ENCODE peak calls at places on chromosomes 5 and 9, in five cellular contexts. W is body of pancreas, Z is HCT116, Q is aorta, U is suprapubic skin. H is an unnamed sample. For H3K4me1, the result is how much of the 10 kb centered on the place peaks cover.

GRCh38 chr9:114538241-114538640 is 33.0 kb upstream of the WHRN start:
- DNase-seq in W (peak), Z (peak), Q (no peak), U (no peak), H (no peak)

GRCh38 chr5:176743828-176744583 is 66.4 kb upstream of the UNC5A start:
- DNase-seq in W (no peak), Z (no peak), Q (no peak), U (peak), H (no peak)

GRCh38 chr5:115415143-115415491 is 118.7 kb upstream of the CCDC112 start:
- DNase-seq in W (no peak), Z (peak), Q (no peak), U (no peak), H (no peak)

GRCh38 chr9:82597225-82598158 is 465.4 kb downstream of the RASEF start:
- DNase-seq in W (peak), Z (no peak), Q (no peak), U (no peak), H (no peak)

GRCh38 chr5:159817262-159818029 is 98.8 kb upstream of the ADRA1B start:
- DNase-seq in W (no peak), Z (no peak), Q (no peak), U (no peak), H (no peak)

GRCh38 chr9:123455187-123455586 is 99.2 kb downstream of the CRB2 start:
- DNase-seq in W (no peak), Z (no peak), Q (no peak), U (no peak), H (no peak)

GRCh38 chr5:174327317-174327864 is 281.9 kb downstream of the NSG2 start:
- DNase-seq in W (peak), Z (peak), Q (peak), U (no peak), H (peak)

GRCh38 chr5:148437249-148437648 is 53.5 kb downstream of the FBXO38 start:
- DNase-seq in W (no peak), Z (no peak), Q (no peak), U (no peak), H (no peak)

DNA sequence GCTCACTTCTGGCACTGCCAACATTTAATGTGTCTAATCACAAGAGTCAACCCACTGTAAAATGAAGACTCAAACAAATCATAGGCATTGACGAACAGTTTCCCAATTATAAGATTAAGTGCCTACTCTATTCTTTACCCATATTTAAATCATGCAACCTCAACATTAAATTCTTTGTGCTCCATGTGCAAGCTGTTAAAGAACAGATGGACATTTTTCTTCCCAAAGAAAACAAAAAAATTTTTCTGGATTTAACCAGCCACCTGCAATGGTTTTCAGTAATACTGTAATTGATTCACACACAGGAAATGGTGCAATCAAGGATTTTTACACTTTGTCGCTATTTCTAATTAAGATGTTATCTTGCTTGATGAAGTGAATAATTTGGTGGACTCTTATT is 3.6 kb downstream of the HNRNPK start:
- DNase-seq in W (no peak), Z (no peak), Q (no peak), U (no peak), H (no peak)
- H3K4me1 ChIP-seq in W (under half), Z (under half), Q (under half), U (under half), H (under half)

DNA sequence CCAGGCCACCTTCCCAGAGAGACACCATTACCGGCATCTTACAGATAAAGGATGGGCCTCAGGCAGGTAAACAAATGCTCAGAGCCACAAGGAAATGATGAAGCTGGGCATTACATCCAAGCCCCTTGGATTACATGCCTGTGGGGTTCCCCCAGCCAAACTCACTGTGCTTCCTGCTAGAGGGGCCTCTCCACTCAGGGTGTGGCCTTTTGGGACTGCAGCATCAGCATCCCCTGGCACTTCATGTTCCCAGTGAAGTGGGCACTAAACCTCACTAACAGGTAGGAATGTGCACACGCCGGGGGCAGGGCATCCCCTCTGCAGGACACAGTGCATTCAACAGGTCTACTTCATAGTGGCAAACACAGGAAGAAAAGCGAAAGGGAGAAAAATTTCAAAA is 125.9 kb downstream of the ROR2 start:
- DNase-seq in W (no peak), Z (no peak), Q (no peak), U (peak), H (no peak)
- H3K4me3 ChIP-seq in W (no peak), Z (no peak), Q (no peak), U (no peak), H (no peak)

GRCh38 chr9:126169736-126170135 is 156.9 kb upstream of the MVB12B start:
- DNase-seq in W (no peak), Z (no peak), Q (no peak), U (no peak), H (no peak)

GRCh38 chr9:126171641-126172040 is 155.0 kb upstream of the MVB12B start:
- DNase-seq in W (no peak), Z (no peak), Q (no peak), U (no peak), H (no peak)

GRCh38 chr9:126173929-126174328 is 152.7 kb upstream of the MVB12B start:
- DNase-seq in W (no peak), Z (no peak), Q (no peak), U (no peak), H (no peak)

GRCh38 chr9:126170286-126170823 is 156.3 kb upstream of the MVB12B start:
- DNase-seq in W (no peak), Z (no peak), Q (no peak), U (no peak), H (no peak)

GRCh38 chr9:126173401-126173800 is 153.2 kb upstream of the MVB12B start:
- DNase-seq in W (no peak), Z (no peak), Q (no peak), U (no peak), H (no peak)
- H3K27ac ChIP-seq in W (no peak), Z (no peak), Q (no peak), U (no peak), H (no peak)

GRCh38 chr5:180304016-180304292 is 12.1 kb upstream of the MAPK9 start:
- DNase-seq in W (no peak), Z (no peak), Q (no peak), U (no peak), H (no peak)
- H3K4me1 ChIP-seq in W (under half), Z (under half), Q (under half), U (under half), H (under half)